ENCODE peak calls at places on chromosome 4, in seven cellular contexts. V is fibroblast of lung; L is GM23248; I is CD8-positive, alpha-beta T cell; M is colonic mucosa; D is suprapubic skin; E is IMR-90. N is an unnamed sample. For H3K9me3, the result is how much of the 10 kb centered on the place peaks cover.

GRCh38 chr4:46506876-46507275 is 116.9 kb upstream of the GABRA2 start:
- DNase-seq in V (peak), L (peak), I (no peak), M (no peak), D (no peak), E (no peak), N (peak)

GRCh38 chr4:167903291-167903721 is 189.0 kb upstream of the ANXA10 start:
- DNase-seq in V (peak), L (peak), I (no peak), M (no peak), D (no peak), E (peak), N (peak)

GRCh38 chr4:184538023-184538599 is 63.8 kb upstream of the IRF2 start:
- DNase-seq in V (peak), L (peak), I (peak), M (peak), D (peak), E (peak), N (peak)

GRCh38 chr4:143282170-143282760 is 54.4 kb upstream of the GAB1 start:
- DNase-seq in V (no peak), L (no peak), I (no peak), M (no peak), D (no peak), E (no peak), N (no peak)

GRCh38 chr4:56505269-56506109 is at the start of gene ARL9:
- DNase-seq in V (peak), L (peak), I (peak), M (peak), D (peak), E (peak), N (peak)

GRCh38 chr4:165834116-165834515 is 38.9 kb upstream of the TLL1 start:
- DNase-seq in V (no peak), L (no peak), I (no peak), M (no peak), D (no peak), E (no peak), N (no peak)

GRCh38 chr4:103108547-103108946 is 8.9 kb upstream of the BDH2 start:
- DNase-seq in V (no peak), L (no peak), I (no peak), M (no peak), D (no peak), E (no peak), N (no peak)

GRCh38 chr4:128858875-128859696 is 49.6 kb downstream of the JADE1 start:
- DNase-seq in V (peak), L (peak), I (no peak), M (no peak), D (no peak), E (peak), N (peak)

GRCh38 chr4:107834241-107834856 is 9.6 kb downstream of the SGMS2 start:
- DNase-seq in V (no peak), L (peak), I (no peak), M (no peak), D (no peak), E (no peak), N (no peak)

GRCh38 chr4:176406736-176407135 is 87.0 kb downstream of the SPCS3 start:
- DNase-seq in V (peak), L (no peak), I (no peak), M (no peak), D (no peak), E (peak), N (no peak)

GRCh38 chr4:175514174-175514573 is 297.9 kb downstream of the GPM6A start:
- DNase-seq in V (peak), L (no peak), I (no peak), M (no peak), D (no peak), E (no peak), N (no peak)

GRCh38 chr4:90857081-90857820 is 730.1 kb downstream of the CCSER1 start:
- DNase-seq in V (no peak), L (no peak), I (no peak), M (no peak), D (no peak), E (no peak), N (no peak)

GRCh38 chr4:157803441-157804168 is 369.2 kb downstream of the GASK1B start:
- DNase-seq in V (no peak), L (no peak), I (no peak), M (no peak), D (no peak), E (no peak), N (no peak)

GRCh38 chr4:137677851-137678250 is 145.6 kb upstream of the PCDH18 start:
- DNase-seq in V (peak), L (peak), I (no peak), M (no peak), D (no peak), E (peak), N (no peak)

GRCh38 chr4:134421734-134422133 is 220.1 kb upstream of the PABPC4L start:
- DNase-seq in V (peak), L (no peak), I (no peak), M (no peak), D (no peak), E (no peak), N (no peak)

GRCh38 chr4:68267433-68267944 is 22.0 kb upstream of the TMPRSS11B start:
- DNase-seq in V (peak), L (peak), I (no peak), M (no peak), D (no peak), E (peak), N (no peak)

GRCh38 chr4:165493359-165493758 is 114.6 kb downstream of the CPE start:
- DNase-seq in V (peak), L (peak), I (peak), M (peak), D (peak), E (peak), N (peak)

GRCh38 chr4:8385611-8386010 is 54.9 kb downstream of the ACOX3 start:
- DNase-seq in V (no peak), L (no peak), I (no peak), M (no peak), D (no peak), E (no peak), N (no peak)

GRCh38 chr4:59936566-59936965 is 1263.6 kb upstream of the ADGRL3 start:
- DNase-seq in V (no peak), L (no peak), I (no peak), M (no peak), D (no peak), E (no peak), N (no peak)

GRCh38 chr4:141134051-141134450 is 782 bp upstream of the RNF150 start:
- DNase-seq in V (peak), L (peak), I (no peak), M (no peak), D (no peak), E (peak), N (no peak)

GRCh38 chr4:89307446-89308160 is at the start of gene GPRIN3:
- DNase-seq in V (peak), L (peak), I (peak), M (peak), D (peak), E (no peak), N (peak)

GRCh38 chr4:118373614-118374255 is 20.9 kb upstream of the PRSS12 start:
- DNase-seq in V (peak), L (peak), I (no peak), M (no peak), D (no peak), E (peak), N (no peak)

GRCh38 chr4:176467011-176467410 is 147.2 kb downstream of the SPCS3 start:
- DNase-seq in V (peak), L (peak), I (no peak), M (no peak), D (no peak), E (peak), N (no peak)

GRCh38 chr4:123216946-123217345 is 179.6 kb upstream of the SPRY1 start:
- DNase-seq in V (no peak), L (no peak), I (no peak), M (no peak), D (no peak), E (no peak), N (no peak)

GRCh38 chr4:57854748-57855147 is 744.6 kb upstream of the IGFBP7 start:
- DNase-seq in V (no peak), L (no peak), I (no peak), M (no peak), D (no peak), E (no peak), N (no peak)

GRCh38 chr4:59457576-59457975 is 1742.5 kb upstream of the ADGRL3 start:
- DNase-seq in V (no peak), L (no peak), I (no peak), M (no peak), D (no peak), E (no peak), N (no peak)

GRCh38 chr4:30948653-30949052 is 228.5 kb downstream of the PCDH7 start:
- DNase-seq in V (peak), L (no peak), I (no peak), M (no peak), D (no peak), E (peak), N (no peak)

GRCh38 chr4:4962928-4963327 is 56.3 kb downstream of the CYTL1 start:
- DNase-seq in V (no peak), L (no peak), I (no peak), M (no peak), D (no peak), E (no peak), N (no peak)

GRCh38 chr4:4960574-4960973 is 58.7 kb downstream of the CYTL1 start:
- DNase-seq in V (no peak), L (no peak), I (no peak), M (no peak), D (no peak), E (no peak), N (no peak)

GRCh38 chr4:4961936-4962335 is 57.3 kb downstream of the CYTL1 start:
- DNase-seq in V (no peak), L (no peak), I (no peak), M (no peak), D (no peak), E (no peak), N (no peak)
- H3K9me3 ChIP-seq in V (under half), L (under half), I (under half), M (under half), D (under half), E (under half), N (under half)

GRCh38 chr4:121199742-121200561 is 35.8 kb upstream of the TNIP3 start:
- DNase-seq in V (no peak), L (no peak), I (peak), M (no peak), D (no peak), E (no peak), N (no peak)
- H3K4me3 ChIP-seq in V (no peak), L (no peak), I (no peak), M (no peak), D (no peak), E (no peak), N (no peak)

GRCh38 chr4:98661356-98662054 is 3.1 kb upstream of the TSPAN5 start:
- DNase-seq in V (no peak), L (no peak), I (no peak), M (no peak), D (no peak), E (peak), N (no peak)

GRCh38 chr4:98664959-98665358 is 6.5 kb upstream of the TSPAN5 start:
- DNase-seq in V (no peak), L (no peak), I (no peak), M (no peak), D (no peak), E (no peak), N (no peak)

GRCh38 chr4:98662055-98662453 is 3.6 kb upstream of the TSPAN5 start:
- DNase-seq in V (no peak), L (no peak), I (no peak), M (no peak), D (no peak), E (no peak), N (no peak)

GRCh38 chr4:98662619-98663225 is 4.3 kb upstream of the TSPAN5 start:
- DNase-seq in V (peak), L (no peak), I (peak), M (no peak), D (no peak), E (peak), N (no peak)

DNA sequence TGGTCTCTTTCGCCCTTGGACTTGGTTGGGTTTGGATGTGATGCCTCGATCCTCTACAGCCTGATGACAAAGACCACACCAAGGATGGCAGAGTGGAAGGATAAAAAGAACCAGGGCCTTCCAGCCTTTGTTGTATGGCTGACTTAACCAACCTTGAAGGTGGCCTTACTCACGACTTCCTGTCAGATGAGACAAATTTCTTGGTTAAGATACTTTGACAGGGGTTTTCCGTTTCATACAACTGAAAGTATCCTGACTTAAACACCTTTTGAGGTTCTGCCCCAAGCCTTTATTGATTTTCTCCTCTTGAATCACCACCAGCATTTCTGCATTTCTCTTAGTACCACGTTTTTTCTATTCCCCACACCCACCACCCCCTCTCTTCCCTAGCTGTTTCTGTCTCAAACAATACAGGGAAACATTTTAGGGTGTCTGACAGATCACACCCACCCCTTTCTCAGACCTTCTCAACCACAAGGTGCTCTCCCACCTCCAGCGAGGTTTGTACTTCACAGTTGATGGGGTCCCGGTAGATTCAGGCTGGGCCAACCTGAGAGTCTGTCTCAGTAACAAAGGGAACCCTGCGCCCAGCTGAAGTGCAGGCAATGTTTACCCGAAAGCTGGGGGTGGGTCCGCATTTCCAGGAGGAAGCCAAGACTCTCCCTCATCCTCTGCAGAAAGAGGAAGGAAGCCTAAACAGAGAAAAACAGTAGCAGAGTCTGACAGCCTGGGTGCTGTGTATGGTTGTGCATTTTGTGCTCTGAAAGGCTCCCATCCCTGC is 5.0 kb upstream of the TSPAN5 start:
- DNase-seq in V (no peak), L (no peak), I (peak), M (no peak), D (no peak), E (no peak), N (no peak)
- H3K9me3 ChIP-seq in V (under half), L (under half), I (under half), M (under half), D (under half), E (under half), N (under half)

GRCh38 chr4:6248394-6248793 is 21.3 kb upstream of the WFS1 start:
- DNase-seq in V (no peak), L (no peak), I (no peak), M (no peak), D (no peak), E (no peak), N (no peak)

GRCh38 chr4:6250235-6250983 is 19.2 kb upstream of the WFS1 start:
- DNase-seq in V (peak), L (peak), I (no peak), M (no peak), D (no peak), E (peak), N (no peak)

GRCh38 chr4:6245246-6246169 is 24.1 kb upstream of the WFS1 start:
- DNase-seq in V (peak), L (no peak), I (no peak), M (no peak), D (no peak), E (no peak), N (no peak)

GRCh38 chr4:6242271-6243029 is 27.2 kb upstream of the WFS1 start:
- DNase-seq in V (no peak), L (no peak), I (no peak), M (no peak), D (no peak), E (no peak), N (no peak)

GRCh38 chr4:6246170-6246634 is 23.4 kb upstream of the WFS1 start:
- DNase-seq in V (no peak), L (no peak), I (no peak), M (no peak), D (no peak), E (no peak), N (no peak)
- H3K4me3 ChIP-seq in V (no peak), L (no peak), I (no peak), M (no peak), D (no peak), E (no peak), N (no peak)

GRCh38 chr4:116015549-116015948 is 902.1 kb upstream of the NDST4 start:
- DNase-seq in V (no peak), L (no peak), I (no peak), M (no peak), D (no peak), E (no peak), N (no peak)
- H3K9me3 ChIP-seq in V (under half), L (under half), I (under half), M (under half), D (under half), E (under half), N (under half)

DNA sequence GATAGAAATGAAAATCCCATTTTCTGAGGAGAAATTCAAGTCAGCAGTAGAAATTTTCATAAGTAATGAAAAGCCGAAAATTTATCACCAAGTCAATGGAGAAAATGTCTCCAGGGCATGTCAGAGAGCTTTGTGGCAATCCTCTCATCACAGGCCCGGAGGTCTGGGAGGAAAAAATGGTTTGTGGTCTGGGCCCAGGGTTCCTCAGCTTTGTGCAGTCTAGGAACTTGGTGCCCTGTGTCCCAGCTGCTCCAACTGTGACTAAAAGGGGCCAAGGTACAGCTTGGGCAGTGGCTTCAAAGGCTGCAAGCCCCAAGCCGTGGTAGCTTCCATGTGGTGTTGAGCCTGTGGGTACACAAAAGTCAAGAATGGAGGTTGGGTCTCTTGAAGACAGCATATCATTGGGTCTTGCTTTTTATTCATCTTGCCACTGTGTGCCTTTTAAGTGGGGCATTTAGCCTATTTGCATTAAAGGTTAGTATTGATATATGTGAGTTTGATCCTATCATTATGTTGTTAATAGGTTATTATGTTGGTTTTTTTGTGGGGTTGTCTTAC is 608.5 kb downstream of the PDHA2 start:
- DNase-seq in V (no peak), L (no peak), I (no peak), M (no peak), D (no peak), E (no peak), N (no peak)
- H3K4me3 ChIP-seq in V (no peak), L (no peak), I (no peak), M (no peak), D (no peak), E (no peak), N (no peak)

GRCh38 chr4:26943391-26943790 is 82.8 kb downstream of the STIM2 start:
- DNase-seq in V (no peak), L (no peak), I (no peak), M (no peak), D (no peak), E (no peak), N (no peak)
- H3K9me3 ChIP-seq in V (under half), L (under half), I (under half), M (under half), D (under half), E (under half), N (under half)

GRCh38 chr4:120517966-120518365 is 404.6 kb downstream of the PRDM5 start:
- DNase-seq in V (peak), L (peak), I (no peak), M (peak), D (no peak), E (peak), N (peak)
- H3K4me3 ChIP-seq in V (peak), L (peak), I (no peak), M (no peak), D (no peak), E (peak), N (no peak)

DNA sequence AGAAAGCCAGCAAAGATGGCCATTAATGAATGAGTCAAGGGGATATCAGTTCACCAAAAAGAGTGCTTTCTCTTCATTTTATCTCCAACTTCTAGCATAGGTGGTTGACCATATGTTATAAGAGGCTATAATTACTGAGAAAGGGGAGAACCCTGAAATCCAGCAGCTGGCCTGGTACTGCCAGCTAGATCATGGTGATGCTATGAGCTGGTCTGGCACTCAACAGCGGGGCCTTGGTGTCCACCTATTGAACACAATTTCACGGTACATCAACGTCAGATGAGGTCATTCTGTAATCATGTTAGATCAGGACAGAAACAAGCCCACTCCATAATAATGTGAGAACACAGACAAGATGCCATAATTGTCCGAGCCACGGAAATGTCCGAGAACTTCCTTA is 1644.8 kb upstream of the PCDH7 start:
- DNase-seq in V (no peak), L (no peak), I (no peak), M (no peak), D (no peak), E (no peak), N (no peak)
- H3K9me3 ChIP-seq in V (under half), L (under half), I (under half), M (under half), D (under half), E (under half), N (under half)